ENCODE peak calls at places on chromosomes 16 and 17, in ten cellular contexts. One of them, this sample, is unnamed.

GRCh38 chr17:29344201-29344856 is 45.8 kb upstream of the TAOK1 start:
- DNase-seq in GOT3: no peak
- DNase-seq in stimulated activated CD8-positive, alpha-beta memory T cell treated with anti-CD3 and anti-CD28 coated beads, Interleukin-15, amount 100 ng/mL, for 48 hours: no peak
- DNase-seq in activated T-cell treated with anti-CD3 and anti-CD28 coated beads for 1 hour: no peak
- DNase-seq in NCI-H446 treated with DMSO at 0.1 percent for 48 hours: no peak
- DNase-seq in NCI-H1417 treated with DMSO at 0.1 percent for 48 hours: no peak
- DNase-seq in EL: no peak
- DNase-seq in sciatic nerve: no peak
- DNase-seq in aorta: no peak
- DNase-seq in A172: no peak
- DNase-seq in this sample: no peak

GRCh38 chr16:85793662-85794298 is 5.6 kb downstream of the EMC8 start:
- DNase-seq in GOT3: no peak
- DNase-seq in stimulated activated CD8-positive, alpha-beta memory T cell treated with anti-CD3 and anti-CD28 coated beads, Interleukin-15, amount 100 ng/mL, for 48 hours: no peak
- DNase-seq in activated T-cell treated with anti-CD3 and anti-CD28 coated beads for 1 hour: no peak
- DNase-seq in NCI-H446 treated with DMSO at 0.1 percent for 48 hours: no peak
- DNase-seq in NCI-H1417 treated with DMSO at 0.1 percent for 48 hours: no peak
- DNase-seq in EL: no peak
- DNase-seq in sciatic nerve: no peak
- DNase-seq in aorta: no peak
- DNase-seq in A172: no peak
- DNase-seq in this sample: no peak

GRCh38 chr17:4163951-4164350 is 21.0 kb downstream of the CYB5D2 start:
- DNase-seq in GOT3: no peak
- DNase-seq in stimulated activated CD8-positive, alpha-beta memory T cell treated with anti-CD3 and anti-CD28 coated beads, Interleukin-15, amount 100 ng/mL, for 48 hours: no peak
- DNase-seq in activated T-cell treated with anti-CD3 and anti-CD28 coated beads for 1 hour: no peak
- DNase-seq in NCI-H446 treated with DMSO at 0.1 percent for 48 hours: no peak
- DNase-seq in NCI-H1417 treated with DMSO at 0.1 percent for 48 hours: no peak
- DNase-seq in EL: no peak
- DNase-seq in sciatic nerve: no peak
- DNase-seq in aorta: no peak
- DNase-seq in A172: no peak
- DNase-seq in this sample: no peak

GRCh38 chr17:17822189-17822978 is 14.4 kb downstream of the SREBF1 start:
- DNase-seq in GOT3: no peak
- DNase-seq in stimulated activated CD8-positive, alpha-beta memory T cell treated with anti-CD3 and anti-CD28 coated beads, Interleukin-15, amount 100 ng/mL, for 48 hours: no peak
- DNase-seq in activated T-cell treated with anti-CD3 and anti-CD28 coated beads for 1 hour: no peak
- DNase-seq in NCI-H446 treated with DMSO at 0.1 percent for 48 hours: peak
- DNase-seq in NCI-H1417 treated with DMSO at 0.1 percent for 48 hours: no peak
- DNase-seq in EL: peak
- DNase-seq in sciatic nerve: peak
- DNase-seq in aorta: peak
- DNase-seq in A172: no peak
- DNase-seq in this sample: no peak

GRCh38 chr16:47109361-47109760 is 34.4 kb downstream of the NETO2 start:
- DNase-seq in GOT3: no peak
- DNase-seq in stimulated activated CD8-positive, alpha-beta memory T cell treated with anti-CD3 and anti-CD28 coated beads, Interleukin-15, amount 100 ng/mL, for 48 hours: no peak
- DNase-seq in activated T-cell treated with anti-CD3 and anti-CD28 coated beads for 1 hour: no peak
- DNase-seq in NCI-H446 treated with DMSO at 0.1 percent for 48 hours: no peak
- DNase-seq in NCI-H1417 treated with DMSO at 0.1 percent for 48 hours: no peak
- DNase-seq in EL: no peak
- DNase-seq in sciatic nerve: no peak
- DNase-seq in aorta: no peak
- DNase-seq in A172: no peak
- DNase-seq in this sample: no peak

GRCh38 chr17:64707077-64707591 is 45.0 kb upstream of the SMURF2 start:
- DNase-seq in GOT3: peak
- DNase-seq in stimulated activated CD8-positive, alpha-beta memory T cell treated with anti-CD3 and anti-CD28 coated beads, Interleukin-15, amount 100 ng/mL, for 48 hours: no peak
- DNase-seq in activated T-cell treated with anti-CD3 and anti-CD28 coated beads for 1 hour: no peak
- DNase-seq in NCI-H446 treated with DMSO at 0.1 percent for 48 hours: no peak
- DNase-seq in NCI-H1417 treated with DMSO at 0.1 percent for 48 hours: no peak
- DNase-seq in EL: peak
- DNase-seq in sciatic nerve: peak
- DNase-seq in aorta: peak
- DNase-seq in A172: peak
- DNase-seq in this sample: no peak

GRCh38 chr16:72878301-72879269 is 169.3 kb downstream of the ZFHX3 start:
- DNase-seq in GOT3: no peak
- DNase-seq in stimulated activated CD8-positive, alpha-beta memory T cell treated with anti-CD3 and anti-CD28 coated beads, Interleukin-15, amount 100 ng/mL, for 48 hours: no peak
- DNase-seq in activated T-cell treated with anti-CD3 and anti-CD28 coated beads for 1 hour: no peak
- DNase-seq in NCI-H446 treated with DMSO at 0.1 percent for 48 hours: no peak
- DNase-seq in NCI-H1417 treated with DMSO at 0.1 percent for 48 hours: no peak
- DNase-seq in EL: peak
- DNase-seq in sciatic nerve: no peak
- DNase-seq in aorta: no peak
- DNase-seq in A172: peak
- DNase-seq in this sample: no peak

GRCh38 chr16:27704252-27704651 is 154.3 kb downstream of the KATNIP start:
- DNase-seq in GOT3: no peak
- DNase-seq in stimulated activated CD8-positive, alpha-beta memory T cell treated with anti-CD3 and anti-CD28 coated beads, Interleukin-15, amount 100 ng/mL, for 48 hours: no peak
- DNase-seq in activated T-cell treated with anti-CD3 and anti-CD28 coated beads for 1 hour: no peak
- DNase-seq in NCI-H446 treated with DMSO at 0.1 percent for 48 hours: no peak
- DNase-seq in NCI-H1417 treated with DMSO at 0.1 percent for 48 hours: no peak
- DNase-seq in EL: no peak
- DNase-seq in sciatic nerve: peak
- DNase-seq in aorta: no peak
- DNase-seq in A172: no peak
- DNase-seq in this sample: no peak

GRCh38 chr17:19270951-19271611 is 33.9 kb downstream of the EPN2 start:
- DNase-seq in GOT3: no peak
- DNase-seq in stimulated activated CD8-positive, alpha-beta memory T cell treated with anti-CD3 and anti-CD28 coated beads, Interleukin-15, amount 100 ng/mL, for 48 hours: no peak
- DNase-seq in activated T-cell treated with anti-CD3 and anti-CD28 coated beads for 1 hour: no peak
- DNase-seq in NCI-H446 treated with DMSO at 0.1 percent for 48 hours: no peak
- DNase-seq in NCI-H1417 treated with DMSO at 0.1 percent for 48 hours: no peak
- DNase-seq in EL: no peak
- DNase-seq in sciatic nerve: no peak
- DNase-seq in aorta: no peak
- DNase-seq in A172: no peak
- DNase-seq in this sample: no peak

GRCh38 chr16:83928341-83929055 is 24.5 kb upstream of the OSGIN1 start:
- DNase-seq in GOT3: peak
- DNase-seq in stimulated activated CD8-positive, alpha-beta memory T cell treated with anti-CD3 and anti-CD28 coated beads, Interleukin-15, amount 100 ng/mL, for 48 hours: no peak
- DNase-seq in activated T-cell treated with anti-CD3 and anti-CD28 coated beads for 1 hour: no peak
- DNase-seq in NCI-H446 treated with DMSO at 0.1 percent for 48 hours: no peak
- DNase-seq in NCI-H1417 treated with DMSO at 0.1 percent for 48 hours: no peak
- DNase-seq in EL: peak
- DNase-seq in sciatic nerve: no peak
- DNase-seq in aorta: no peak
- DNase-seq in A172: peak
- DNase-seq in this sample: no peak

GRCh38 chr17:39671651-39672521 is 3.6 kb downstream of the PNMT start:
- DNase-seq in GOT3: no peak
- DNase-seq in stimulated activated CD8-positive, alpha-beta memory T cell treated with anti-CD3 and anti-CD28 coated beads, Interleukin-15, amount 100 ng/mL, for 48 hours: no peak
- DNase-seq in activated T-cell treated with anti-CD3 and anti-CD28 coated beads for 1 hour: no peak
- DNase-seq in NCI-H446 treated with DMSO at 0.1 percent for 48 hours: peak
- DNase-seq in NCI-H1417 treated with DMSO at 0.1 percent for 48 hours: no peak
- DNase-seq in EL: peak
- DNase-seq in sciatic nerve: no peak
- DNase-seq in aorta: no peak
- DNase-seq in A172: peak
- DNase-seq in this sample: no peak

GRCh38 chr17:61208301-61209098 is 191.1 kb upstream of the TBX2 start:
- DNase-seq in GOT3: no peak
- DNase-seq in stimulated activated CD8-positive, alpha-beta memory T cell treated with anti-CD3 and anti-CD28 coated beads, Interleukin-15, amount 100 ng/mL, for 48 hours: no peak
- DNase-seq in activated T-cell treated with anti-CD3 and anti-CD28 coated beads for 1 hour: no peak
- DNase-seq in NCI-H446 treated with DMSO at 0.1 percent for 48 hours: peak
- DNase-seq in NCI-H1417 treated with DMSO at 0.1 percent for 48 hours: no peak
- DNase-seq in EL: peak
- DNase-seq in sciatic nerve: no peak
- DNase-seq in aorta: no peak
- DNase-seq in A172: no peak
- DNase-seq in this sample: no peak

GRCh38 chr17:82007495-82008257 is 15.0 kb downstream of the CENPX start:
- DNase-seq in GOT3: no peak
- DNase-seq in stimulated activated CD8-positive, alpha-beta memory T cell treated with anti-CD3 and anti-CD28 coated beads, Interleukin-15, amount 100 ng/mL, for 48 hours: no peak
- DNase-seq in activated T-cell treated with anti-CD3 and anti-CD28 coated beads for 1 hour: no peak
- DNase-seq in NCI-H446 treated with DMSO at 0.1 percent for 48 hours: no peak
- DNase-seq in NCI-H1417 treated with DMSO at 0.1 percent for 48 hours: no peak
- DNase-seq in EL: no peak
- DNase-seq in sciatic nerve: no peak
- DNase-seq in aorta: no peak
- DNase-seq in A172: peak
- DNase-seq in this sample: no peak

GRCh38 chr16:88353691-88354090 is 29.1 kb upstream of the ZNF469 start:
- DNase-seq in GOT3: no peak
- DNase-seq in stimulated activated CD8-positive, alpha-beta memory T cell treated with anti-CD3 and anti-CD28 coated beads, Interleukin-15, amount 100 ng/mL, for 48 hours: no peak
- DNase-seq in activated T-cell treated with anti-CD3 and anti-CD28 coated beads for 1 hour: no peak
- DNase-seq in NCI-H446 treated with DMSO at 0.1 percent for 48 hours: no peak
- DNase-seq in NCI-H1417 treated with DMSO at 0.1 percent for 48 hours: no peak
- DNase-seq in EL: no peak
- DNase-seq in sciatic nerve: no peak
- DNase-seq in aorta: peak
- DNase-seq in A172: no peak
- DNase-seq in this sample: no peak

GRCh38 chr17:50037321-50038107 is 18.4 kb upstream of the ITGA3 start:
- DNase-seq in GOT3: no peak
- DNase-seq in stimulated activated CD8-positive, alpha-beta memory T cell treated with anti-CD3 and anti-CD28 coated beads, Interleukin-15, amount 100 ng/mL, for 48 hours: no peak
- DNase-seq in activated T-cell treated with anti-CD3 and anti-CD28 coated beads for 1 hour: no peak
- DNase-seq in NCI-H446 treated with DMSO at 0.1 percent for 48 hours: no peak
- DNase-seq in NCI-H1417 treated with DMSO at 0.1 percent for 48 hours: no peak
- DNase-seq in EL: peak
- DNase-seq in sciatic nerve: no peak
- DNase-seq in aorta: peak
- DNase-seq in A172: peak
- DNase-seq in this sample: no peak

GRCh38 chr16:76959166-76959565 is 231.8 kb upstream of the MON1B start:
- DNase-seq in GOT3: no peak
- DNase-seq in stimulated activated CD8-positive, alpha-beta memory T cell treated with anti-CD3 and anti-CD28 coated beads, Interleukin-15, amount 100 ng/mL, for 48 hours: no peak
- DNase-seq in activated T-cell treated with anti-CD3 and anti-CD28 coated beads for 1 hour: no peak
- DNase-seq in NCI-H446 treated with DMSO at 0.1 percent for 48 hours: no peak
- DNase-seq in NCI-H1417 treated with DMSO at 0.1 percent for 48 hours: no peak
- DNase-seq in EL: no peak
- DNase-seq in sciatic nerve: no peak
- DNase-seq in aorta: no peak
- DNase-seq in A172: no peak
- DNase-seq in this sample: no peak